ENCODE peak calls at places on chromosome 3, in nine cellular contexts. One of them, this sample, is unnamed.

GRCh38 chr3:31092748-31093607 is 198.5 kb upstream of the GADL1 start:
- DNase-seq in endothelial cell: no peak
- DNase-seq in activated CD4-positive, CD25-positive, alpha-beta regulatory T cell treated with anti-CD3 and anti-CD28 coated beads, Interleukin-2, amount 50 U/mL, for 72 hours: no peak
- DNase-seq in DMS 273 treated with DMSO at 0.1 percent for 48 hours: no peak
- DNase-seq in effector memory CD8-positive, alpha-beta T cell: no peak
- DNase-seq in thoracic aorta: no peak
- DNase-seq in activated naive CD8-positive, alpha-beta T cell treated with anti-CD3 and anti-CD28 coated beads for 36 hours: no peak
- DNase-seq in retina: no peak
- DNase-seq in GM04503: no peak
- DNase-seq in this sample: no peak

GRCh38 chr3:132283440-132283839 is 33.8 kb upstream of the ACP3 start:
- DNase-seq in thoracic aorta: no peak
- DNase-seq in DMS 273 treated with DMSO at 0.1 percent for 48 hours: no peak
- DNase-seq in activated CD4-positive, CD25-positive, alpha-beta regulatory T cell treated with anti-CD3 and anti-CD28 coated beads, Interleukin-2, amount 50 U/mL, for 72 hours: no peak
- DNase-seq in endothelial cell: no peak
- DNase-seq in retina: no peak
- DNase-seq in GM04503: no peak
- DNase-seq in activated naive CD8-positive, alpha-beta T cell treated with anti-CD3 and anti-CD28 coated beads for 36 hours: no peak
- DNase-seq in effector memory CD8-positive, alpha-beta T cell: no peak
- DNase-seq in this sample: no peak

GRCh38 chr3:100992086-100993033 is 861 bp downstream of the ABI3BP start:
- DNase-seq in DMS 273 treated with DMSO at 0.1 percent for 48 hours: no peak
- DNase-seq in retina: no peak
- DNase-seq in endothelial cell: no peak
- DNase-seq in thoracic aorta: no peak
- DNase-seq in activated CD4-positive, CD25-positive, alpha-beta regulatory T cell treated with anti-CD3 and anti-CD28 coated beads, Interleukin-2, amount 50 U/mL, for 72 hours: no peak
- DNase-seq in GM04503: no peak
- DNase-seq in effector memory CD8-positive, alpha-beta T cell: no peak
- DNase-seq in activated naive CD8-positive, alpha-beta T cell treated with anti-CD3 and anti-CD28 coated beads for 36 hours: no peak
- DNase-seq in this sample: no peak

GRCh38 chr3:116614795-116615362 is 94.7 kb upstream of the TUSC7 start:
- DNase-seq in activated naive CD8-positive, alpha-beta T cell treated with anti-CD3 and anti-CD28 coated beads for 36 hours: no peak
- DNase-seq in effector memory CD8-positive, alpha-beta T cell: no peak
- DNase-seq in thoracic aorta: no peak
- DNase-seq in GM04503: no peak
- DNase-seq in activated CD4-positive, CD25-positive, alpha-beta regulatory T cell treated with anti-CD3 and anti-CD28 coated beads, Interleukin-2, amount 50 U/mL, for 72 hours: no peak
- DNase-seq in endothelial cell: no peak
- DNase-seq in DMS 273 treated with DMSO at 0.1 percent for 48 hours: peak
- DNase-seq in retina: peak
- DNase-seq in this sample: no peak

GRCh38 chr3:151971194-151971771 is 97.8 kb downstream of the SUCNR1 start:
- DNase-seq in endothelial cell: no peak
- DNase-seq in retina: no peak
- DNase-seq in GM04503: no peak
- DNase-seq in activated naive CD8-positive, alpha-beta T cell treated with anti-CD3 and anti-CD28 coated beads for 36 hours: no peak
- DNase-seq in DMS 273 treated with DMSO at 0.1 percent for 48 hours: no peak
- DNase-seq in activated CD4-positive, CD25-positive, alpha-beta regulatory T cell treated with anti-CD3 and anti-CD28 coated beads, Interleukin-2, amount 50 U/mL, for 72 hours: no peak
- DNase-seq in thoracic aorta: no peak
- DNase-seq in effector memory CD8-positive, alpha-beta T cell: no peak
- DNase-seq in this sample: no peak

GRCh38 chr3:175748087-175748732 is 889.1 kb downstream of the NAALADL2 start:
- DNase-seq in activated naive CD8-positive, alpha-beta T cell treated with anti-CD3 and anti-CD28 coated beads for 36 hours: no peak
- DNase-seq in retina: no peak
- DNase-seq in DMS 273 treated with DMSO at 0.1 percent for 48 hours: no peak
- DNase-seq in endothelial cell: no peak
- DNase-seq in GM04503: no peak
- DNase-seq in thoracic aorta: no peak
- DNase-seq in activated CD4-positive, CD25-positive, alpha-beta regulatory T cell treated with anti-CD3 and anti-CD28 coated beads, Interleukin-2, amount 50 U/mL, for 72 hours: no peak
- DNase-seq in effector memory CD8-positive, alpha-beta T cell: no peak
- DNase-seq in this sample: peak

GRCh38 chr3:196694202-196694638 is 17.8 kb downstream of the CEP19 start:
- DNase-seq in activated CD4-positive, CD25-positive, alpha-beta regulatory T cell treated with anti-CD3 and anti-CD28 coated beads, Interleukin-2, amount 50 U/mL, for 72 hours: no peak
- DNase-seq in effector memory CD8-positive, alpha-beta T cell: peak
- DNase-seq in retina: no peak
- DNase-seq in GM04503: no peak
- DNase-seq in activated naive CD8-positive, alpha-beta T cell treated with anti-CD3 and anti-CD28 coated beads for 36 hours: no peak
- DNase-seq in thoracic aorta: no peak
- DNase-seq in endothelial cell: no peak
- DNase-seq in DMS 273 treated with DMSO at 0.1 percent for 48 hours: no peak
- DNase-seq in this sample: peak

GRCh38 chr3:172390792-172391191 is 57.5 kb downstream of the GHSR start:
- DNase-seq in thoracic aorta: no peak
- DNase-seq in effector memory CD8-positive, alpha-beta T cell: no peak
- DNase-seq in activated naive CD8-positive, alpha-beta T cell treated with anti-CD3 and anti-CD28 coated beads for 36 hours: no peak
- DNase-seq in GM04503: no peak
- DNase-seq in retina: no peak
- DNase-seq in activated CD4-positive, CD25-positive, alpha-beta regulatory T cell treated with anti-CD3 and anti-CD28 coated beads, Interleukin-2, amount 50 U/mL, for 72 hours: no peak
- DNase-seq in endothelial cell: no peak
- DNase-seq in DMS 273 treated with DMSO at 0.1 percent for 48 hours: no peak
- DNase-seq in this sample: no peak

GRCh38 chr3:156216852-156217251 is 96.5 kb downstream of the KCNAB1 start:
- DNase-seq in activated CD4-positive, CD25-positive, alpha-beta regulatory T cell treated with anti-CD3 and anti-CD28 coated beads, Interleukin-2, amount 50 U/mL, for 72 hours: no peak
- DNase-seq in effector memory CD8-positive, alpha-beta T cell: no peak
- DNase-seq in endothelial cell: no peak
- DNase-seq in retina: no peak
- DNase-seq in thoracic aorta: no peak
- DNase-seq in GM04503: no peak
- DNase-seq in DMS 273 treated with DMSO at 0.1 percent for 48 hours: no peak
- DNase-seq in activated naive CD8-positive, alpha-beta T cell treated with anti-CD3 and anti-CD28 coated beads for 36 hours: no peak
- DNase-seq in this sample: no peak

GRCh38 chr3:173894-174293 is 22.7 kb upstream of the CHL1 start:
- DNase-seq in retina: no peak
- DNase-seq in thoracic aorta: no peak
- DNase-seq in endothelial cell: no peak
- DNase-seq in DMS 273 treated with DMSO at 0.1 percent for 48 hours: no peak
- DNase-seq in GM04503: no peak
- DNase-seq in activated CD4-positive, CD25-positive, alpha-beta regulatory T cell treated with anti-CD3 and anti-CD28 coated beads, Interleukin-2, amount 50 U/mL, for 72 hours: no peak
- DNase-seq in activated naive CD8-positive, alpha-beta T cell treated with anti-CD3 and anti-CD28 coated beads for 36 hours: no peak
- DNase-seq in effector memory CD8-positive, alpha-beta T cell: no peak
- DNase-seq in this sample: no peak

GRCh38 chr3:123813876-123814275 is 70.3 kb downstream of the MYLK start:
- DNase-seq in GM04503: no peak
- DNase-seq in retina: no peak
- DNase-seq in thoracic aorta: no peak
- DNase-seq in effector memory CD8-positive, alpha-beta T cell: no peak
- DNase-seq in activated CD4-positive, CD25-positive, alpha-beta regulatory T cell treated with anti-CD3 and anti-CD28 coated beads, Interleukin-2, amount 50 U/mL, for 72 hours: no peak
- DNase-seq in activated naive CD8-positive, alpha-beta T cell treated with anti-CD3 and anti-CD28 coated beads for 36 hours: no peak
- DNase-seq in DMS 273 treated with DMSO at 0.1 percent for 48 hours: no peak
- DNase-seq in endothelial cell: no peak
- DNase-seq in this sample: no peak

GRCh38 chr3:53361849-53362248 is 14.5 kb upstream of the DCP1A start:
- DNase-seq in activated CD4-positive, CD25-positive, alpha-beta regulatory T cell treated with anti-CD3 and anti-CD28 coated beads, Interleukin-2, amount 50 U/mL, for 72 hours: no peak
- DNase-seq in activated naive CD8-positive, alpha-beta T cell treated with anti-CD3 and anti-CD28 coated beads for 36 hours: no peak
- DNase-seq in endothelial cell: no peak
- DNase-seq in thoracic aorta: no peak
- DNase-seq in DMS 273 treated with DMSO at 0.1 percent for 48 hours: no peak
- DNase-seq in retina: no peak
- DNase-seq in effector memory CD8-positive, alpha-beta T cell: no peak
- DNase-seq in GM04503: no peak
- DNase-seq in this sample: no peak

GRCh38 chr3:136343873-136344281 is 93.7 kb downstream of the PCCB start:
- DNase-seq in retina: no peak
- DNase-seq in endothelial cell: no peak
- DNase-seq in effector memory CD8-positive, alpha-beta T cell: no peak
- DNase-seq in thoracic aorta: peak
- DNase-seq in DMS 273 treated with DMSO at 0.1 percent for 48 hours: no peak
- DNase-seq in activated CD4-positive, CD25-positive, alpha-beta regulatory T cell treated with anti-CD3 and anti-CD28 coated beads, Interleukin-2, amount 50 U/mL, for 72 hours: no peak
- DNase-seq in activated naive CD8-positive, alpha-beta T cell treated with anti-CD3 and anti-CD28 coated beads for 36 hours: no peak
- DNase-seq in GM04503: peak
- DNase-seq in this sample: peak

GRCh38 chr3:32113981-32114566 is 7.7 kb downstream of the GPD1L start:
- DNase-seq in endothelial cell: no peak
- DNase-seq in thoracic aorta: no peak
- DNase-seq in DMS 273 treated with DMSO at 0.1 percent for 48 hours: no peak
- DNase-seq in activated naive CD8-positive, alpha-beta T cell treated with anti-CD3 and anti-CD28 coated beads for 36 hours: no peak
- DNase-seq in effector memory CD8-positive, alpha-beta T cell: no peak
- DNase-seq in retina: no peak
- DNase-seq in GM04503: no peak
- DNase-seq in activated CD4-positive, CD25-positive, alpha-beta regulatory T cell treated with anti-CD3 and anti-CD28 coated beads, Interleukin-2, amount 50 U/mL, for 72 hours: no peak
- DNase-seq in this sample: no peak

GRCh38 chr3:167162083-167162482 is 218.0 kb downstream of the ZBBX start:
- DNase-seq in DMS 273 treated with DMSO at 0.1 percent for 48 hours: no peak
- DNase-seq in endothelial cell: no peak
- DNase-seq in activated CD4-positive, CD25-positive, alpha-beta regulatory T cell treated with anti-CD3 and anti-CD28 coated beads, Interleukin-2, amount 50 U/mL, for 72 hours: no peak
- DNase-seq in effector memory CD8-positive, alpha-beta T cell: no peak
- DNase-seq in thoracic aorta: no peak
- DNase-seq in activated naive CD8-positive, alpha-beta T cell treated with anti-CD3 and anti-CD28 coated beads for 36 hours: no peak
- DNase-seq in retina: no peak
- DNase-seq in GM04503: no peak
- DNase-seq in this sample: no peak